ENCODE peak calls at places on chromosomes 13 and 19, in ten cellular contexts. S is T-helper 9 cell, B is fibroblast of pulmonary artery, Q is H9, V is COR-L47, F is cardiac muscle cell, N is SW480, Z is iPS DF 6.9, L is Calu3, J is T-cell. Y is an unnamed sample.

GRCh38 chr19:16076154-16076957 is at the start of gene TPM4:
- DNase-seq in S (peak; percentile 75), B (peak; percentile 98), Q (peak; percentile 95), V (peak; percentile 54), F (peak; percentile 99), N (peak; percentile 92), Z (peak; percentile 67), L (no peak), J (peak; percentile 67), Y (peak; percentile 92)

GRCh38 chr13:113903361-113903760 is 39.5 kb upstream of the GAS6 start:
- DNase-seq in S (no peak), B (no peak), Q (no peak), V (no peak), F (no peak), N (no peak), Z (no peak), L (no peak), J (no peak), Y (no peak)

GRCh38 chr19:4582112-4582553 is 22.6 kb upstream of the SEMA6B start:
- DNase-seq in S (no peak), B (no peak), Q (no peak), V (no peak), F (no peak), N (no peak), Z (no peak), L (no peak), J (no peak), Y (no peak)

GRCh38 chr19:15154002-15154612 is 46.7 kb downstream of the NOTCH3 start:
- DNase-seq in S (no peak), B (peak; percentile 67), Q (peak; percentile 79), V (no peak), F (peak; percentile 62), N (peak; percentile 46), Z (no peak), L (peak; percentile 50), J (no peak), Y (peak; percentile 84)

GRCh38 chr19:15118789-15119494 is 11.7 kb downstream of the SYDE1 start:
- DNase-seq in S (no peak), B (no peak), Q (no peak), V (no peak), F (no peak), N (no peak), Z (no peak), L (no peak), J (no peak), Y (no peak)

GRCh38 chr19:10660346-10660745 is 6.2 kb downstream of the ILF3 start:
- DNase-seq in S (no peak), B (no peak), Q (no peak), V (no peak), F (no peak), N (no peak), Z (no peak), L (no peak), J (no peak), Y (no peak)

GRCh38 chr19:56508282-56508778 is 675 bp downstream of the ZNF471 start:
- DNase-seq in S (no peak), B (no peak), Q (no peak), V (no peak), F (no peak), N (no peak), Z (no peak), L (no peak), J (no peak), Y (no peak)

GRCh38 chr19:45876161-45876410 is 9.9 kb downstream of the IRF2BP1 start:
- DNase-seq in S (no peak), B (no peak), Q (no peak), V (no peak), F (peak; percentile 25), N (no peak), Z (no peak), L (no peak), J (no peak), Y (no peak)

GRCh38 chr13:30148791-30149190 is 158.6 kb downstream of the KATNAL1 start:
- DNase-seq in S (no peak), B (no peak), Q (no peak), V (no peak), F (no peak), N (no peak), Z (no peak), L (no peak), J (no peak), Y (no peak)

GRCh38 chr13:109836629-109837607 is 50.5 kb upstream of the IRS2 start:
- DNase-seq in S (no peak), B (no peak), Q (no peak), V (no peak), F (no peak), N (peak; percentile 90), Z (no peak), L (peak; percentile 12), J (no peak), Y (no peak)

GRCh38 chr13:113929628-113930615 is 44.0 kb downstream of the C13orf46 start:
- DNase-seq in S (no peak), B (no peak), Q (peak; percentile 39), V (no peak), F (no peak), N (no peak), Z (no peak), L (no peak), J (no peak), Y (no peak)

GRCh38 chr13:98787986-98788385 is 35.5 kb upstream of the SLC15A1 start:
- DNase-seq in S (no peak), B (no peak), Q (no peak), V (no peak), F (no peak), N (no peak), Z (no peak), L (no peak), J (no peak), Y (no peak)

GRCh38 chr19:46392252-46392801 is 21.0 kb downstream of the CCDC8 start:
- DNase-seq in S (no peak), B (peak; percentile 75), Q (no peak), V (no peak), F (peak; percentile 73), N (no peak), Z (no peak), L (no peak), J (no peak), Y (no peak)

GRCh38 chr13:20188649-20189553 is 3.8 kb downstream of the GJB2 start:
- DNase-seq in S (no peak), B (no peak), Q (peak; percentile 67), V (no peak), F (no peak), N (no peak), Z (no peak), L (no peak), J (no peak), Y (no peak)

Y was measured in H1.